ENCODE peak calls at places on chromosomes 4 and X, in nine cellular contexts. D is vagina; U is psoas muscle; Z is esophagus squamous epithelium; J is ascending aorta; T is naive thymus-derived CD4-positive, alpha-beta T cell; Y is left ventricle myocardium inferior; O is fibroblast of lung; B is endodermal cell. L is an unnamed sample.

GRCh38 chr4:137083571-137083970 is 448.7 kb downstream of the PCDH18 start:
- DNase-seq in Y (no peak), D (no peak), B (no peak), T (no peak), Z (no peak), U (no peak), O (no peak), J (no peak), L (no peak)

GRCh38 chrX:3638280-3638873 is 75.1 kb downstream of the PRKX start:
- DNase-seq in J (no peak), Z (no peak), Y (no peak), B (peak; percentile 81), T (no peak), O (peak; percentile 26), D (no peak), U (peak; percentile 16), L (no peak)

GRCh38 chr4:8379281-8379680 is 61.2 kb downstream of the ACOX3 start:
- DNase-seq in B (no peak), T (no peak), O (no peak), Z (no peak), U (no peak), D (no peak), Y (peak; percentile 13), J (no peak), L (no peak)

GRCh38 chr4:25532579-25532978 is 123.1 kb upstream of the SLC34A2 start:
- DNase-seq in Y (no peak), O (no peak), Z (no peak), D (no peak), T (no peak), B (no peak), U (no peak), J (no peak), L (no peak)

GRCh38 chr4:80008971-80009370 is 64.1 kb downstream of the ANTXR2 start:
- DNase-seq in O (no peak), J (no peak), Y (no peak), D (no peak), Z (no peak), B (no peak), T (no peak), U (no peak), L (no peak)

GRCh38 chr4:22978656-22979055 is 285.9 kb downstream of the GBA3 start:
- DNase-seq in D (no peak), U (no peak), T (no peak), J (no peak), B (no peak), Y (no peak), O (no peak), Z (no peak), L (no peak)

GRCh38 chr4:181520790-181521189 is 722.4 kb upstream of the TENM3 start:
- DNase-seq in O (no peak), Y (no peak), T (no peak), D (no peak), B (no peak), J (no peak), Z (no peak), U (no peak), L (no peak)

GRCh38 chr4:15197005-15197404 is 194.7 kb downstream of the CPEB2 start:
- DNase-seq in D (no peak), O (peak; percentile 11), Z (no peak), J (no peak), T (no peak), U (no peak), B (peak; percentile 75), Y (no peak), L (no peak)

GRCh38 chr4:54669831-54670230 is 12.1 kb downstream of the KIT start:
- DNase-seq in Z (no peak), Y (no peak), O (no peak), B (peak; percentile 64), D (no peak), T (no peak), U (no peak), J (no peak), L (no peak)

GRCh38 chrX:113514906-113515305 is 674.3 kb upstream of the AMOT start:
- DNase-seq in O (no peak), U (no peak), Y (no peak), B (peak; percentile 59), T (no peak), J (no peak), Z (no peak), D (no peak), L (no peak)

GRCh38 chr4:88697113-88697512 is 516 bp downstream of the NAP1L5 start:
- DNase-seq in Y (no peak), J (no peak), D (no peak), Z (no peak), B (no peak), T (no peak), O (peak; percentile 45), U (no peak), L (no peak)

GRCh38 chr4:52586069-52586468 is 73.0 kb downstream of the USP46 start:
- DNase-seq in Y (no peak), D (no peak), B (no peak), Z (no peak), T (no peak), O (peak; percentile 13), U (no peak), J (no peak), L (no peak)

GRCh38 chrX:70196961-70197805 is 19.9 kb downstream of the DGAT2L6 start:
- DNase-seq in Z (no peak), T (peak; percentile 39), D (peak; percentile 6), Y (peak; percentile 11), O (peak; percentile 34), U (no peak), J (no peak), B (peak; percentile 86), L (peak; percentile 55)

GRCh38 chr4:65495439-65495838 is 174.8 kb downstream of the EPHA5 start:
- DNase-seq in Y (no peak), D (no peak), Z (no peak), J (no peak), O (no peak), T (no peak), B (no peak), U (no peak), L (no peak)

GRCh38 chr4:26124753-26125236 is 196.0 kb upstream of the RBPJ start:
- DNase-seq in D (no peak), U (no peak), T (no peak), J (no peak), Z (no peak), B (no peak), O (no peak), Y (no peak), L (no peak)

GRCh38 chr4:82381235-82381634 is 7.4 kb upstream of the HNRNPD start:
- DNase-seq in D (no peak), T (no peak), Z (no peak), O (no peak), J (no peak), U (no peak), B (peak; percentile 54), Y (no peak), L (no peak)

GRCh38 chr4:18075823-18076433 is 54.4 kb upstream of the LCORL start:
- DNase-seq in Z (no peak), D (no peak), Y (peak; percentile 16), U (peak; percentile 12), O (no peak), J (no peak), T (peak; percentile 17), B (peak; percentile 81), L (no peak)

GRCh38 chrX:13471269-13471668 is 98.1 kb upstream of the EGFL6 start:
- DNase-seq in Y (no peak), B (peak; percentile 59), Z (no peak), D (no peak), T (no peak), O (no peak), J (no peak), U (no peak), L (no peak)

GRCh38 chr4:87011340-87012034 is 76.7 kb downstream of the AFF1 start:
- DNase-seq in O (peak; percentile 92), Y (no peak), B (no peak), Z (no peak), U (no peak), T (no peak), D (no peak), J (no peak), L (no peak)

GRCh38 chr4:13143704-13144103 is 340.4 kb downstream of the RAB28 start:
- DNase-seq in B (no peak), O (no peak), J (no peak), Z (no peak), U (no peak), Y (no peak), D (no peak), T (no peak), L (no peak)
- H3K9me3 ChIP-seq in B (peaks cover 18% of the 10 kb centered on the region), O (no peaks in the 10 kb centered on the region), J (no peaks in the 10 kb centered on the region), Z (no peaks in the 10 kb centered on the region), U (no peaks in the 10 kb centered on the region), Y (no peaks in the 10 kb centered on the region), D (no peaks in the 10 kb centered on the region), T (no peaks in the 10 kb centered on the region), L (no peaks in the 10 kb centered on the region)

GRCh38 chrX:57906790-57907189 is 3.5 kb downstream of the ZXDA start:
- DNase-seq in J (no peak), Z (no peak), D (no peak), U (no peak), B (no peak), O (peak; percentile 80), Y (no peak), T (no peak), L (no peak)
- H3K9me3 ChIP-seq in J (no peaks in the 10 kb centered on the region), Z (no peaks in the 10 kb centered on the region), D (no peaks in the 10 kb centered on the region), U (no peaks in the 10 kb centered on the region), B (peaks cover 8% of the 10 kb centered on the region), O (no peaks in the 10 kb centered on the region), Y (no peaks in the 10 kb centered on the region), T (no peaks in the 10 kb centered on the region), L (no peaks in the 10 kb centered on the region)

GRCh38 chr4:152020073-152020472 is 259.3 kb upstream of the GATB start:
- DNase-seq in Z (no peak), Y (no peak), O (no peak), T (no peak), U (no peak), D (no peak), B (no peak), J (no peak), L (no peak)

GRCh38 chr4:152011469-152011868 is 250.7 kb upstream of the GATB start:
- DNase-seq in U (no peak), J (no peak), Z (no peak), T (no peak), O (no peak), D (no peak), Y (no peak), B (no peak), L (no peak)

GRCh38 chr4:152016325-152016665 is 255.5 kb upstream of the GATB start:
- DNase-seq in J (no peak), B (no peak), O (no peak), Z (no peak), T (no peak), U (no peak), D (no peak), Y (no peak), L (no peak)

GRCh38 chr4:152014280-152014679 is 253.5 kb upstream of the GATB start:
- DNase-seq in D (no peak), J (no peak), Z (no peak), O (no peak), Y (no peak), B (no peak), T (no peak), U (no peak), L (no peak)

GRCh38 chr4:152015597-152016324 is 255.0 kb upstream of the GATB start:
- DNase-seq in Z (no peak), O (no peak), Y (no peak), U (no peak), B (no peak), J (no peak), T (no peak), D (no peak), L (no peak)
- H3K9me3 ChIP-seq in Z (no peaks in the 10 kb centered on the region), O (no peaks in the 10 kb centered on the region), Y (peaks cover 10% of the 10 kb centered on the region), U (no peaks in the 10 kb centered on the region), B (peaks cover 17% of the 10 kb centered on the region), J (no peaks in the 10 kb centered on the region), T (peaks cover 4% of the 10 kb centered on the region), D (no peaks in the 10 kb centered on the region), L (no peaks in the 10 kb centered on the region)

GRCh38 chrX:131727778-131728177 is 183.9 kb downstream of the OR13H1 start:
- DNase-seq in Y (no peak), D (no peak), U (no peak), T (no peak), O (no peak), B (no peak), Z (no peak), J (no peak), L (no peak)
- H3K9me3 ChIP-seq in Y (peaks cover 15% of the 10 kb centered on the region), D (no peaks in the 10 kb centered on the region), U (no peaks in the 10 kb centered on the region), T (no peaks in the 10 kb centered on the region), O (no peaks in the 10 kb centered on the region), B (peaks cover 51% of the 10 kb centered on the region), Z (no peaks in the 10 kb centered on the region), J (no peaks in the 10 kb centered on the region), L (no peaks in the 10 kb centered on the region)